ENCODE peak calls at places on chromosome 19, in seven cellular contexts. Y is NCI-H1436 treated with DMSO at 0.1 percent for 48 hours; A is HFFc6; K is tibial artery; B is stomach; C is HT-29; N is stimulated activated CD4-positive, alpha-beta T cell treated with anti-CD3 and anti-CD28 coated beads, Interleukin-1b, Interleukin-23, amount 100 ng/mL, for 1 hour. F is an unnamed sample.

GRCh38 chr19:47176071-47176626 is 45.5 kb downstream of the SAE1 start:
- DNase-seq in K (no peak), A (peak), B (no peak), N (no peak), Y (no peak), C (no peak), F (peak)

GRCh38 chr19:49639401-49640112 is 386 bp downstream of the RRAS start:
- DNase-seq in K (peak), B (no peak), Y (no peak), C (no peak), A (no peak), N (no peak), F (no peak)

GRCh38 chr19:2443785-2444182 is 13.0 kb downstream of the LMNB2 start:
- DNase-seq in C (no peak), B (no peak), A (no peak), N (no peak), K (no peak), Y (no peak), F (no peak)

GRCh38 chr19:45070861-45071544 is 5.3 kb downstream of the ZNF296 start:
- DNase-seq in Y (no peak), N (no peak), K (no peak), B (peak), C (no peak), A (no peak), F (no peak)

GRCh38 chr19:1856698-1857603 is 6.4 kb downstream of the KLF16 start:
- DNase-seq in K (peak), B (peak), N (no peak), A (peak), Y (no peak), C (peak), F (peak)

GRCh38 chr19:34096020-34096915 is 76.0 kb upstream of the LSM14A start:
- DNase-seq in C (peak), B (no peak), N (no peak), A (peak), Y (peak), K (no peak), F (peak)

GRCh38 chr19:54959840-54960239 is 6.3 kb upstream of the NLRP2 start:
- DNase-seq in Y (no peak), N (no peak), A (no peak), B (no peak), C (no peak), K (no peak), F (no peak)

GRCh38 chr19:2983351-2984195 is 6.2 kb downstream of the TLE6 start:
- DNase-seq in N (no peak), K (peak), B (no peak), C (peak), A (no peak), Y (peak), F (peak)

GRCh38 chr19:47315125-47315821 is 5.6 kb downstream of the C5AR1 start:
- DNase-seq in B (peak), C (peak), N (no peak), K (peak), A (peak), Y (no peak), F (peak)

GRCh38 chr19:58279042-58279924 is 528 bp downstream of the ZNF8 start:
- DNase-seq in B (peak), C (peak), Y (peak), K (peak), N (peak), A (peak), F (peak)

GRCh38 chr19:548841-549830 is 5.3 kb downstream of the GZMM start:
- DNase-seq in C (no peak), A (no peak), N (no peak), B (no peak), K (no peak), Y (no peak), F (no peak)

F was measured in foreskin fibroblast.